ENCODE peak calls at places on chromosomes 3 and 15, in seven cellular contexts. O, E, T, G, B, H and A are unnamed samples.

GRCh38 chr3:61892881-61893280 is 331.5 kb downstream of the PTPRG start:
- DNase-seq in O (no peak), E (no peak), T (no peak), G (no peak), B (no peak), H (no peak), A (no peak)

GRCh38 chr15:90530250-90531051 is 728 bp downstream of the CRTC3 start:
- DNase-seq in O (peak; percentile 26), E (peak; percentile 22), T (peak; percentile 52), G (peak; percentile 40), B (peak; percentile 42), H (no peak), A (peak; percentile 45)

GRCh38 chr3:196991581-196992460 is 23.2 kb upstream of the PIGZ start:
- DNase-seq in O (no peak), E (no peak), T (no peak), G (no peak), B (no peak), H (no peak), A (no peak)

GRCh38 chr15:64597469-64597806 is 137.1 kb downstream of the ZNF609 start:
- DNase-seq in O (no peak), E (no peak), T (no peak), G (no peak), B (no peak), H (no peak), A (no peak)

GRCh38 chr3:43217633-43218032 is 68.7 kb upstream of the SNRK start:
- DNase-seq in O (no peak), E (no peak), T (no peak), G (no peak), B (no peak), H (no peak), A (no peak)

GRCh38 chr15:60477991-60478632 is 830 bp downstream of the ICE2 start:
- DNase-seq in O (no peak), E (peak; percentile 31), T (no peak), G (no peak), B (no peak), H (peak; percentile 33), A (no peak)

GRCh38 chr3:146781606-146782005 is 176.5 kb upstream of the PLSCR5 start:
- DNase-seq in O (no peak), E (no peak), T (no peak), G (no peak), B (no peak), H (no peak), A (no peak)

GRCh38 chr3:174002543-174002942 is 605.0 kb downstream of the NLGN1 start:
- DNase-seq in O (no peak), E (peak; percentile 30), T (peak; percentile 7), G (no peak), B (no peak), H (no peak), A (no peak)

GRCh38 chr3:162740941-162741596 is 1244.5 kb downstream of the OTOL1 start:
- DNase-seq in O (no peak), E (no peak), T (no peak), G (no peak), B (no peak), H (peak; percentile 1), A (no peak)

GRCh38 chr15:64354683-64355558 is 1.1 kb downstream of the CSNK1G1 start:
- DNase-seq in O (peak; percentile 8), E (peak; percentile 11), T (no peak), G (no peak), B (no peak), H (peak; percentile 8), A (no peak)

GRCh38 chr3:189238071-189238470 is 66.3 kb downstream of the TPRG1 start:
- DNase-seq in O (no peak), E (no peak), T (no peak), G (no peak), B (no peak), H (no peak), A (no peak)

GRCh38 chr15:96046620-96047240 is 283.8 kb upstream of the NR2F2 start:
- DNase-seq in O (no peak), E (no peak), T (no peak), G (no peak), B (no peak), H (peak; percentile 75), A (no peak)

GRCh38 chr3:152496716-152497115 is 228.0 kb downstream of the MBNL1 start:
- DNase-seq in O (no peak), E (no peak), T (no peak), G (no peak), B (no peak), H (no peak), A (no peak)

GRCh38 chr3:64444619-64445317 is 219.5 kb upstream of the PRICKLE2 start:
- DNase-seq in O (no peak), E (peak; percentile 7), T (no peak), G (no peak), B (no peak), H (no peak), A (no peak)

GRCh38 chr3:106965286-106965685 is 412.0 kb upstream of the CCDC54 start:
- DNase-seq in O (no peak), E (no peak), T (no peak), G (no peak), B (no peak), H (no peak), A (no peak)